ENCODE peak calls at places on chromosomes 7 and 10, in ten cellular contexts. L is fibroblast of pulmonary artery, K is adrenal gland, C is endothelial cell, H is AG09319, X is HL-60, Q is Caco-2, R is epithelial cell of esophagus, W is astrocyte of the spinal cord, G is mammary epithelial cell. U is an unnamed sample.

GRCh38 chr7:150560486-150560885 is 6.7 kb upstream of the GIMAP4 start:
- DNase-seq in L (no peak), K (no peak), C (no peak), H (no peak), X (no peak), Q (no peak), R (no peak), W (no peak), G (no peak), U (no peak)

GRCh38 chr10:59134302-59134701 is 42.1 kb upstream of the PHYHIPL start:
- DNase-seq in L (no peak), K (no peak), C (no peak), H (no peak), X (no peak), Q (no peak), R (no peak), W (no peak), G (no peak), U (no peak)

GRCh38 chr7:5234852-5235831 is 45.1 kb downstream of the WIPI2 start:
- DNase-seq in L (no peak), K (no peak), C (no peak), H (no peak), X (no peak), Q (no peak), R (peak; percentile 21), W (no peak), G (peak; percentile 41), U (peak; percentile 13)

GRCh38 chr7:41994046-41994745 is 242.8 kb downstream of the GLI3 start:
- DNase-seq in L (peak; percentile 27), K (no peak), C (no peak), H (no peak), X (no peak), Q (no peak), R (no peak), W (no peak), G (no peak), U (no peak)

GRCh38 chr10:10092581-10092980 is 925.1 kb upstream of the CELF2 start:
- DNase-seq in L (peak; percentile 53), K (no peak), C (no peak), H (peak; percentile 20), X (no peak), Q (no peak), R (no peak), W (peak; percentile 6), G (no peak), U (peak; percentile 62)

GRCh38 chr10:81894616-81895015 is 19.6 kb downstream of the NRG3 start:
- DNase-seq in L (no peak), K (no peak), C (no peak), H (no peak), X (no peak), Q (no peak), R (no peak), W (no peak), G (no peak), U (no peak)

GRCh38 chr10:96651998-96652431 is 65.2 kb upstream of the TM9SF3 start:
- DNase-seq in L (no peak), K (no peak), C (no peak), H (no peak), X (peak; percentile 84), Q (no peak), R (no peak), W (no peak), G (no peak), U (no peak)

GRCh38 chr10:88281592-88282268 is 301.4 kb downstream of the RNLS start:
- DNase-seq in L (peak; percentile 90), K (no peak), C (no peak), H (no peak), X (no peak), Q (no peak), R (peak; percentile 69), W (peak; percentile 80), G (peak; percentile 44), U (peak; percentile 76)

DNA sequence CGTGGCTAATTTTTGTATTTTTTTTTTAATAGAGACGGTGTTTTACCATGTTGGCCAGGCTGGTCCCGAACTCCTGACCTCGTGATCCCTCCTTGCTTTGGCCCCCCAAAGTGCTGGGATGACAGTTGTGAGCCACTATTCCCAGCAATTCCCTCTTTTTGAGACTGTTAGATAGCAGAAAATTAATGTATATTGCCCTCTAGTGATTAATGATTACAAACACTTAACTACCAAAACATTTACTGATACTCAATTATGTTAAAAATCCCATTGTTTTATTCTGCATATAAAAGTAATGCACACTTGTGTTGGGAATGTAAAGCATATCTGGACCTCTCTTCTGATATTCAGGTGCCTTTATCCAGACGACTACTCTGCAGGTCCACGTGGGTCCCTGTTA is 41.2 kb upstream of the COBL start:
- DNase-seq in L (no peak), K (no peak), C (no peak), H (no peak), X (no peak), Q (no peak), R (no peak), W (no peak), G (no peak), U (no peak)
- TF ChIP-seq CTCF in L (no peak), K (no peak), C (no peak), H (no peak), X (no peak), Q (no peak), R (no peak), W (no peak), G (no peak), U (no peak)

GRCh38 chr10:16890691-16891090 is 73.5 kb upstream of the RSU1 start:
- DNase-seq in L (no peak), K (no peak), C (no peak), H (no peak), X (no peak), Q (no peak), R (no peak), W (no peak), G (no peak), U (no peak)

GRCh38 chr10:16894834-16895233 is 77.6 kb upstream of the RSU1 start:
- DNase-seq in L (no peak), K (no peak), C (no peak), H (no peak), X (no peak), Q (no peak), R (no peak), W (no peak), G (no peak), U (peak; percentile 71)

GRCh38 chr10:16887565-16887964 is 70.3 kb upstream of the RSU1 start:
- DNase-seq in L (peak; percentile 89), K (no peak), C (no peak), H (peak; percentile 32), X (no peak), Q (no peak), R (peak; percentile 2), W (peak; percentile 62), G (peak; percentile 25), U (peak; percentile 71)

GRCh38 chr10:16893664-16894063 is 76.4 kb upstream of the RSU1 start:
- DNase-seq in L (no peak), K (no peak), C (no peak), H (no peak), X (no peak), Q (no peak), R (peak; percentile 47), W (no peak), G (no peak), U (peak; percentile 20)

DNA sequence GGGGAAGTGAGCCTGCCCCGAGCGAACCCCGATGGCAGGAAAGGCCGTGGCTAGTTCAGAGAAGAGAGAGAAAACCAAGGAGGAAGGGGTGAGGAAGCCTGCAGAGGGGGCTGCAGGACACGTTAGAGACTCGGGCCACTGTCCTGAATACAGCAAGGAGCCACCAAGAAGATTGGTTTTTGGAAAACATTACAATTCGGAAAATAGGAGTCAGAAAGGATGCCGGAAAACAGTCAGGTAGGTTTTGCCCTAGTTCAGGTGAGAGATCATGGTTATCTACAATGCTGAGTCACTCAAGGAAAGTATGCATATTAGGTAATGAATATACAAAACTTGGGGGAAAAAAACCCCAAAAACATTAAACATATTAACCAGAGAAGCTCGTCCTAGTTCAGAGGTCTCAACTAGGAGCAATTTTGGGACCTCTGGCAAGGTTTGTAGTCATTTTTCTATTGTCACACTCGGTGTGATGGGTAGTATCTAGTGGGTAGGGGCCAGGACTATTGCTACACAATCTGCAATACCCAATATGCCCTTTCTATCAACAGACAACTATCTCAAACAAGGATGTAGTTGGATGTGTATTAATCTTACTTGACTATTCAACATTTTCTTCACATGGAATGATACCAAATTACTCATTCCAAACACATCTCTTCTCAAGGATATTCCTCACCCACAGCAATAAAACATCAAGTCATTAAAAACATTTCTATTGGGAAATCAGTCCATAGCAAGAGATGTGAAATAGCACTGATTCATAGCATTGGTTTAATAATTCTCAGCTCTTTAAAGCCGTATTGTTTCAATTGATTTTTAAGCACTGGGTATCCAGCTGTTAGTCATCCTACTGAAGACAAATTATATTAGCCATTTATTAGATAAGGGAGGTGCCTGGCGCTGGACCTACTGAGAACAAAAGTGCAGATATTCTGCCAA is 74.4 kb upstream of the RSU1 start:
- DNase-seq in L (peak; percentile 75), K (peak; percentile 77), C (peak; percentile 64), H (peak; percentile 32), X (peak; percentile 35), Q (peak; percentile 66), R (peak; percentile 84), W (peak; percentile 74), G (peak; percentile 95), U (peak; percentile 89)
- TF ChIP-seq CTCF in L (peak; percentile 58), K (peak; percentile 24), C (peak; percentile 24), H (peak; percentile 42), X (no peak), Q (peak; percentile 73), R (no peak), W (peak; percentile 30), G (peak; percentile 18), U (peak; percentile 77)

GRCh38 chr10:43377393-43377883 is 6.0 kb downstream of the FXYD4 start:
- DNase-seq in L (no peak), K (no peak), C (no peak), H (no peak), X (no peak), Q (peak; percentile 86), R (peak; percentile 34), W (no peak), G (no peak), U (no peak)
- TF ChIP-seq CTCF in L (no peak), K (no peak), C (no peak), H (no peak), X (no peak), Q (peak; percentile 79), R (peak; percentile 35), W (no peak), G (peak; percentile 15), U (no peak)

GRCh38 chr7:92268921-92269320 is 23.1 kb downstream of the ANKIB1 start:
- DNase-seq in L (peak; percentile 33), K (no peak), C (no peak), H (no peak), X (no peak), Q (no peak), R (peak; percentile 36), W (no peak), G (no peak), U (no peak)

DNA sequence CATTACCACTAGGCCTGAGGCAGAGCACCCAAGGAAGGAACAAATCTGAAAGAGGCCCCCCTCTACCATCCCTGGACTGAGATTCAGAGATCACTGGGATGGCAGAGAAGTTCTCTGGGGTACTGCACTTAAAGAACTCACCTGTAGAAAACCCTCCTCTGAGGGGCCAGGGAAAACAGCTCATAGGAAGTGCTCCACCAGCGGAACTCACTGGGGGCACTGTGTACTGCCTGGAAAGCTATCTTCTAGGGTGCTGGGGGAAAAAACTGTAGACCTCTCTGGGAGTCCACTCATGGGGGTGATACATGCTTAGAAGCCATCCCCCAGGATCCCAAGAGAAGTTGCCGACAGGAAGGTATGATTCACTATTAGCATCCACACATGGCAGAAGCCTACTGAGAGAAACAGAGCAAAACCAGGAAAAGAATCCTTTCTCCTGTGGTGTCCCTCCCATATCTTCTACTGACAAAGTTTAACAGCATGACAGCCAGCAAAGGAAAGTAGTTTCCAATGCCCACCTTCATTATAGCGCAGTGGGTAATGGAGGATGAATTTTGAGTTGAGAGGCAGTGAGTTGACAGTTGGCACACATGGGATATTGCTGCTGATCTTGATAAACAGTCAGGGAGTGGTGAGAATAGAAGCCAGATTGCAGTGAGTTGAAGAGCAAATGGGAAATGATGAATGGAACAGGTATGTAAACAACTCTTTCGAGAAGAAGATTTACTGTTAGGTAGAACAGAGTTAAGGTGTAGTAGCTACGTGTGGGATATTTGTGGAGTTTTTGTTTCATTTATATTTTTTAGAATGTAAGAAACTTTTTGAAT is 20.9 kb downstream of the ANKIB1 start:
- DNase-seq in L (no peak), K (no peak), C (no peak), H (no peak), X (no peak), Q (no peak), R (peak; percentile 73), W (no peak), G (peak; percentile 28), U (peak; percentile 42)
- TF ChIP-seq CTCF in L (no peak), K (no peak), C (no peak), H (no peak), X (no peak), Q (no peak), R (no peak), W (no peak), G (no peak), U (no peak)